ENCODE peak calls at places on chromosomes 16 and 17, in four cellular contexts. F, R, D and Q are unnamed samples.

GRCh38 chr16:85715169-85716015 is 26.6 kb upstream of the GINS2 start:
- DNase-seq in F (no peak), R (peak), D (no peak), Q (no peak)

GRCh38 chr17:62794666-62794971 is 13.5 kb downstream of the MARCHF10 start:
- DNase-seq in F (no peak), R (no peak), D (no peak), Q (no peak)

GRCh38 chr17:78358538-78359215 is 1.2 kb downstream of the SOCS3 start:
- DNase-seq in F (peak), R (no peak), D (no peak), Q (no peak)

GRCh38 chr17:49762148-49762941 is 1.6 kb downstream of the FAM117A start:
- DNase-seq in F (no peak), R (no peak), D (no peak), Q (no peak)

GRCh38 chr17:7119314-7119713 is 4.7 kb upstream of the ASGR2 start:
- DNase-seq in F (no peak), R (no peak), D (no peak), Q (no peak)

GRCh38 chr17:5437721-5438317 is 1.1 kb downstream of the C1QBP start:
- DNase-seq in F (no peak), R (no peak), D (no peak), Q (no peak)

GRCh38 chr17:3381957-3382356 is 4.2 kb downstream of the OR3A2 start:
- DNase-seq in F (no peak), R (no peak), D (no peak), Q (no peak)

GRCh38 chr17:79942011-79942405 is 93.7 kb downstream of the TBC1D16 start:
- DNase-seq in F (no peak), R (no peak), D (no peak), Q (no peak)

GRCh38 chr17:4270746-4271145 is 7.0 kb upstream of the ANKFY1 start:
- DNase-seq in F (no peak), R (no peak), D (no peak), Q (no peak)

GRCh38 chr17:76946111-76946771 is 78.0 kb downstream of the MGAT5B start:
- DNase-seq in F (no peak), R (no peak), D (no peak), Q (no peak)

GRCh38 chr17:41548844-41549595 is 20.9 kb upstream of the KRT19 start:
- DNase-seq in F (peak), R (peak), D (peak), Q (peak)

GRCh38 chr17:73096866-73097265 is 4.4 kb upstream of the SLC39A11 start:
- DNase-seq in F (no peak), R (no peak), D (no peak), Q (no peak)

GRCh38 chr16:84175351-84176081 is 11.3 kb downstream of the TAF1C start:
- DNase-seq in F (no peak), R (peak), D (peak), Q (peak)

GRCh38 chr17:5584971-5585794 is 874 bp upstream of the NLRP1 start:
- DNase-seq in F (no peak), R (no peak), D (no peak), Q (no peak)

GRCh38 chr17:74272731-74273201 is 1.3 kb upstream of the DNAI2 start:
- DNase-seq in F (no peak), R (no peak), D (no peak), Q (no peak)

GRCh38 chr17:80259642-80260535 is 763 bp upstream of the RNF213 start:
- DNase-seq in F (peak), R (peak), D (peak), Q (peak)